ENCODE peak calls at places on chromosomes 16 and 17, in ten cellular contexts. One of them, this sample, is unnamed.

GRCh38 chr16:88560722-88561484 is 9.3 kb upstream of the ZC3H18 start:
- DNase-seq in activated effector memory CD4-positive, alpha-beta T cell treated with anti-CD3 and anti-CD28 coated beads, Interleukin-2, amount 50 U/mL, for 16 hours: no peak
- DNase-seq in putamen: no peak
- DNase-seq in NCI-H524: no peak
- DNase-seq in astrocyte of the hippocampus: peak
- DNase-seq in GM03348: no peak
- DNase-seq in nucleus accumbens: no peak
- DNase-seq in T-helper 9 cell: no peak
- DNase-seq in NCI-H345: no peak
- DNase-seq in non-pigmented ciliary epithelial cell: no peak
- DNase-seq in this sample: no peak

GRCh38 chr16:64345142-64345541 is 776.7 kb downstream of the CDH11 start:
- DNase-seq in putamen: no peak
- DNase-seq in nucleus accumbens: no peak
- DNase-seq in GM03348: no peak
- DNase-seq in activated effector memory CD4-positive, alpha-beta T cell treated with anti-CD3 and anti-CD28 coated beads, Interleukin-2, amount 50 U/mL, for 16 hours: no peak
- DNase-seq in NCI-H524: no peak
- DNase-seq in T-helper 9 cell: no peak
- DNase-seq in astrocyte of the hippocampus: no peak
- DNase-seq in NCI-H345: no peak
- DNase-seq in non-pigmented ciliary epithelial cell: no peak
- DNase-seq in this sample: no peak

GRCh38 chr16:56950881-56951771 is 10.6 kb upstream of the CETP start:
- DNase-seq in activated effector memory CD4-positive, alpha-beta T cell treated with anti-CD3 and anti-CD28 coated beads, Interleukin-2, amount 50 U/mL, for 16 hours: peak
- DNase-seq in NCI-H524: peak
- DNase-seq in putamen: no peak
- DNase-seq in astrocyte of the hippocampus: peak
- DNase-seq in T-helper 9 cell: peak
- DNase-seq in GM03348: peak
- DNase-seq in nucleus accumbens: no peak
- DNase-seq in non-pigmented ciliary epithelial cell: no peak
- DNase-seq in NCI-H345: peak
- DNase-seq in this sample: no peak

GRCh38 chr17:65009848-65010247 is 46.7 kb downstream of the GNA13 start:
- DNase-seq in astrocyte of the hippocampus: no peak
- DNase-seq in nucleus accumbens: no peak
- DNase-seq in non-pigmented ciliary epithelial cell: no peak
- DNase-seq in NCI-H524: no peak
- DNase-seq in activated effector memory CD4-positive, alpha-beta T cell treated with anti-CD3 and anti-CD28 coated beads, Interleukin-2, amount 50 U/mL, for 16 hours: no peak
- DNase-seq in GM03348: no peak
- DNase-seq in putamen: no peak
- DNase-seq in NCI-H345: no peak
- DNase-seq in T-helper 9 cell: no peak
- DNase-seq in this sample: no peak

GRCh38 chr17:17140590-17140980 is 65.5 kb downstream of the PLD6 start:
- DNase-seq in putamen: no peak
- DNase-seq in T-helper 9 cell: no peak
- DNase-seq in nucleus accumbens: no peak
- DNase-seq in NCI-H524: no peak
- DNase-seq in NCI-H345: no peak
- DNase-seq in GM03348: peak
- DNase-seq in non-pigmented ciliary epithelial cell: peak
- DNase-seq in activated effector memory CD4-positive, alpha-beta T cell treated with anti-CD3 and anti-CD28 coated beads, Interleukin-2, amount 50 U/mL, for 16 hours: no peak
- DNase-seq in astrocyte of the hippocampus: peak
- DNase-seq in this sample: peak

GRCh38 chr17:948284-948852 is 31.2 kb downstream of the NXN start:
- DNase-seq in non-pigmented ciliary epithelial cell: no peak
- DNase-seq in NCI-H524: no peak
- DNase-seq in NCI-H345: no peak
- DNase-seq in GM03348: no peak
- DNase-seq in putamen: no peak
- DNase-seq in astrocyte of the hippocampus: peak
- DNase-seq in activated effector memory CD4-positive, alpha-beta T cell treated with anti-CD3 and anti-CD28 coated beads, Interleukin-2, amount 50 U/mL, for 16 hours: no peak
- DNase-seq in nucleus accumbens: no peak
- DNase-seq in T-helper 9 cell: no peak
- DNase-seq in this sample: no peak

GRCh38 chr17:2564876-2565275 is 28.6 kb upstream of the PAFAH1B1 start:
- DNase-seq in T-helper 9 cell: no peak
- DNase-seq in NCI-H345: no peak
- DNase-seq in nucleus accumbens: no peak
- DNase-seq in astrocyte of the hippocampus: no peak
- DNase-seq in putamen: no peak
- DNase-seq in GM03348: no peak
- DNase-seq in activated effector memory CD4-positive, alpha-beta T cell treated with anti-CD3 and anti-CD28 coated beads, Interleukin-2, amount 50 U/mL, for 16 hours: no peak
- DNase-seq in non-pigmented ciliary epithelial cell: no peak
- DNase-seq in NCI-H524: no peak
- DNase-seq in this sample: peak

GRCh38 chr17:7561589-7562207 is at the start of gene SENP3:
- DNase-seq in NCI-H345: peak
- DNase-seq in putamen: peak
- DNase-seq in NCI-H524: peak
- DNase-seq in non-pigmented ciliary epithelial cell: no peak
- DNase-seq in GM03348: peak
- DNase-seq in astrocyte of the hippocampus: peak
- DNase-seq in activated effector memory CD4-positive, alpha-beta T cell treated with anti-CD3 and anti-CD28 coated beads, Interleukin-2, amount 50 U/mL, for 16 hours: peak
- DNase-seq in T-helper 9 cell: peak
- DNase-seq in nucleus accumbens: peak
- DNase-seq in this sample: no peak

GRCh38 chr16:87317766-87318121 is 552 bp upstream of the C16orf95 start:
- DNase-seq in NCI-H524: peak
- DNase-seq in NCI-H345: peak
- DNase-seq in nucleus accumbens: no peak
- DNase-seq in GM03348: peak
- DNase-seq in putamen: peak
- DNase-seq in activated effector memory CD4-positive, alpha-beta T cell treated with anti-CD3 and anti-CD28 coated beads, Interleukin-2, amount 50 U/mL, for 16 hours: peak
- DNase-seq in T-helper 9 cell: peak
- DNase-seq in non-pigmented ciliary epithelial cell: no peak
- DNase-seq in astrocyte of the hippocampus: peak
- DNase-seq in this sample: no peak

GRCh38 chr16:13298676-13299075 is 397.3 kb downstream of the SHISA9 start:
- DNase-seq in NCI-H345: no peak
- DNase-seq in NCI-H524: no peak
- DNase-seq in nucleus accumbens: no peak
- DNase-seq in non-pigmented ciliary epithelial cell: no peak
- DNase-seq in astrocyte of the hippocampus: peak
- DNase-seq in activated effector memory CD4-positive, alpha-beta T cell treated with anti-CD3 and anti-CD28 coated beads, Interleukin-2, amount 50 U/mL, for 16 hours: no peak
- DNase-seq in GM03348: no peak
- DNase-seq in T-helper 9 cell: no peak
- DNase-seq in putamen: no peak
- DNase-seq in this sample: no peak

GRCh38 chr16:30186782-30187555 is 3.6 kb downstream of the CORO1A start:
- DNase-seq in NCI-H524: no peak
- DNase-seq in T-helper 9 cell: peak
- DNase-seq in GM03348: peak
- DNase-seq in activated effector memory CD4-positive, alpha-beta T cell treated with anti-CD3 and anti-CD28 coated beads, Interleukin-2, amount 50 U/mL, for 16 hours: peak
- DNase-seq in nucleus accumbens: no peak
- DNase-seq in putamen: no peak
- DNase-seq in non-pigmented ciliary epithelial cell: no peak
- DNase-seq in astrocyte of the hippocampus: peak
- DNase-seq in NCI-H345: no peak
- DNase-seq in this sample: no peak

GRCh38 chr17:42424991-42425610 is 2.0 kb upstream of the CAVIN1 start:
- DNase-seq in nucleus accumbens: no peak
- DNase-seq in putamen: no peak
- DNase-seq in NCI-H524: no peak
- DNase-seq in T-helper 9 cell: no peak
- DNase-seq in NCI-H345: no peak
- DNase-seq in GM03348: no peak
- DNase-seq in non-pigmented ciliary epithelial cell: no peak
- DNase-seq in astrocyte of the hippocampus: peak
- DNase-seq in activated effector memory CD4-positive, alpha-beta T cell treated with anti-CD3 and anti-CD28 coated beads, Interleukin-2, amount 50 U/mL, for 16 hours: no peak
- DNase-seq in this sample: no peak

GRCh38 chr17:39688945-39689344 is 1.1 kb upstream of the PGAP3 start:
- DNase-seq in NCI-H345: no peak
- DNase-seq in non-pigmented ciliary epithelial cell: no peak
- DNase-seq in putamen: no peak
- DNase-seq in nucleus accumbens: no peak
- DNase-seq in GM03348: no peak
- DNase-seq in astrocyte of the hippocampus: no peak
- DNase-seq in T-helper 9 cell: no peak
- DNase-seq in activated effector memory CD4-positive, alpha-beta T cell treated with anti-CD3 and anti-CD28 coated beads, Interleukin-2, amount 50 U/mL, for 16 hours: no peak
- DNase-seq in NCI-H524: no peak
- DNase-seq in this sample: no peak

This sample was measured in kidney epithelial cell.